ENCODE peak calls at places on chromosomes 4 and X, in five cellular contexts. One of them, this sample, is unnamed.

GRCh38 chr4:1155314-1155713 is 17.1 kb downstream of the SPON2 start:
- DNase-seq in iPS DF 6.9: no peak
- DNase-seq in T follicular helper cell: no peak
- DNase-seq in NCI-H1105: no peak
- DNase-seq in A549: no peak
- DNase-seq in this sample: no peak

GRCh38 chr4:77163636-77164035 is 6.6 kb downstream of the CCNG2 start:
- DNase-seq in iPS DF 6.9: no peak
- DNase-seq in T follicular helper cell: no peak
- DNase-seq in NCI-H1105: no peak
- DNase-seq in A549: no peak
- DNase-seq in this sample: no peak

GRCh38 chrX:151974336-151975227 is at the start of gene GABRE:
- DNase-seq in iPS DF 6.9: no peak
- DNase-seq in T follicular helper cell: no peak
- DNase-seq in NCI-H1105: no peak
- DNase-seq in A549: peak
- DNase-seq in this sample: peak

GRCh38 chr4:143626134-143626859 is 74.2 kb downstream of the FREM3 start:
- DNase-seq in iPS DF 6.9: no peak
- DNase-seq in T follicular helper cell: no peak
- DNase-seq in NCI-H1105: peak
- DNase-seq in A549: no peak
- DNase-seq in this sample: no peak

GRCh38 chrX:55161581-55161980 is 58.6 kb upstream of the PAGE5 start:
- DNase-seq in iPS DF 6.9: no peak
- DNase-seq in T follicular helper cell: no peak
- DNase-seq in NCI-H1105: no peak
- DNase-seq in A549: no peak
- DNase-seq in this sample: no peak

GRCh38 chrX:153871946-153872878 is 13.8 kb downstream of the L1CAM start:
- DNase-seq in iPS DF 6.9: no peak
- DNase-seq in T follicular helper cell: no peak
- DNase-seq in NCI-H1105: no peak
- DNase-seq in A549: no peak
- DNase-seq in this sample: no peak

GRCh38 chr4:143381171-143382118 is 44.8 kb downstream of the GAB1 start:
- DNase-seq in iPS DF 6.9: no peak
- DNase-seq in T follicular helper cell: no peak
- DNase-seq in NCI-H1105: no peak
- DNase-seq in A549: no peak
- DNase-seq in this sample: peak

GRCh38 chr4:13530823-13531608 is 13.3 kb downstream of the NKX3-2 start:
- DNase-seq in iPS DF 6.9: no peak
- DNase-seq in T follicular helper cell: no peak
- DNase-seq in NCI-H1105: no peak
- DNase-seq in A549: no peak
- DNase-seq in this sample: no peak

GRCh38 chr4:138158746-138159297 is 83.3 kb downstream of the SLC7A11 start:
- DNase-seq in iPS DF 6.9: no peak
- DNase-seq in T follicular helper cell: no peak
- DNase-seq in NCI-H1105: no peak
- DNase-seq in A549: no peak
- DNase-seq in this sample: peak

GRCh38 chr4:153933851-153934688 is 145.2 kb upstream of the SFRP2 start:
- DNase-seq in iPS DF 6.9: no peak
- DNase-seq in T follicular helper cell: no peak
- DNase-seq in NCI-H1105: no peak
- DNase-seq in A549: no peak
- DNase-seq in this sample: no peak

This sample was measured in hepatic stellate cell.